ENCODE peak calls at places on chromosomes 13 and 19, in nine cellular contexts. S is neuronal stem cell; E is esophagus squamous epithelium; J is lung; T is OCI-LY7; K is effector memory CD4-positive, alpha-beta T cell; R is fibroblast of lung; N is pancreas; D is neural progenitor cell. X is an unnamed sample.

GRCh38 chr19:48920949-48921348 is 12.6 kb upstream of the DHDH start:
- DNase-seq in E (no peak), N (no peak), J (no peak), S (no peak), D (no peak), T (no peak), R (no peak), K (no peak), X (no peak)

GRCh38 chr19:45976180-45976579 is 2.5 kb upstream of the NOVA2 start:
- DNase-seq in R (no peak), D (peak; percentile 50), J (no peak), S (no peak), T (no peak), E (no peak), K (no peak), N (no peak), X (no peak)

GRCh38 chr13:36193151-36193855 is 21.1 kb downstream of the SOHLH2 start:
- DNase-seq in D (no peak), J (no peak), T (no peak), N (no peak), E (no peak), K (no peak), R (peak; percentile 16), S (no peak), X (no peak)

GRCh38 chr13:110628477-110628793 is 13.1 kb downstream of the NAXD start:
- DNase-seq in J (no peak), K (no peak), T (no peak), S (no peak), D (no peak), N (no peak), E (no peak), R (no peak), X (no peak)

GRCh38 chr13:87777395-87777794 is 106.2 kb downstream of the SLITRK5 start:
- DNase-seq in J (no peak), E (no peak), R (peak; percentile 31), T (peak; percentile 50), D (peak; percentile 25), N (no peak), K (no peak), S (no peak), X (no peak)

GRCh38 chr19:17289489-17289888 is 7.8 kb downstream of the ANKLE1 start:
- DNase-seq in E (no peak), T (peak; percentile 80), R (peak; percentile 92), D (peak; percentile 92), K (no peak), S (peak; percentile 69), J (peak; percentile 72), N (no peak), X (no peak)

GRCh38 chr19:19661675-19662251 is 1.7 kb downstream of the ATP13A1 start:
- DNase-seq in D (peak; percentile 87), S (no peak), N (peak; percentile 33), J (no peak), E (no peak), R (no peak), K (peak; percentile 44), T (peak; percentile 89), X (peak; percentile 23)

GRCh38 chr13:85509512-85509911 is 289.7 kb downstream of the SLITRK6 start:
- DNase-seq in S (no peak), K (no peak), T (no peak), R (peak; percentile 52), D (no peak), E (no peak), N (no peak), J (no peak), X (no peak)

GRCh38 chr13:34349091-34349722 is 531.3 kb downstream of the RFC3 start:
- DNase-seq in N (no peak), D (no peak), J (peak; percentile 31), R (peak; percentile 95), T (no peak), E (no peak), S (no peak), K (no peak), X (no peak)

GRCh38 chr19:28705008-28705407 is 507.9 kb downstream of the UQCRFS1 start:
- DNase-seq in T (peak; percentile 9), R (peak; percentile 75), N (no peak), K (no peak), E (no peak), J (no peak), D (peak; percentile 48), S (no peak), X (no peak)

GRCh38 chr19:31438401-31439269 is 89.4 kb upstream of the TSHZ3 start:
- DNase-seq in R (no peak), S (no peak), D (no peak), T (no peak), K (no peak), N (no peak), J (peak; percentile 22), E (no peak), X (no peak)

GRCh38 chr19:43807651-43808050 is 5.4 kb upstream of the LYPD5 start:
- DNase-seq in R (no peak), J (no peak), N (no peak), S (no peak), E (no peak), T (no peak), K (no peak), D (no peak), X (no peak)

GRCh38 chr13:45063261-45063870 is 56.9 kb upstream of the GTF2F2 start:
- DNase-seq in E (no peak), R (peak; percentile 69), K (no peak), N (no peak), D (no peak), T (no peak), J (no peak), S (no peak), X (no peak)

GRCh38 chr19:54391589-54392061 is 23.6 kb upstream of the TTYH1 start:
- DNase-seq in J (no peak), R (no peak), N (no peak), E (no peak), D (peak; percentile 26), T (no peak), S (no peak), K (no peak), X (no peak)

GRCh38 chr19:4108767-4109625 is 14.9 kb downstream of the MAP2K2 start:
- DNase-seq in T (no peak), D (no peak), E (no peak), R (no peak), K (peak; percentile 39), S (no peak), N (no peak), J (no peak), X (peak; percentile 47)

GRCh38 chr19:50718255-50719118 is 1.1 kb downstream of the SHANK1 start:
- DNase-seq in D (peak; percentile 55), J (no peak), N (peak; percentile 79), R (no peak), E (no peak), K (no peak), S (peak; percentile 48), T (no peak), X (no peak)

GRCh38 chr19:31263317-31263716 is 85.9 kb downstream of the TSHZ3 start:
- DNase-seq in J (no peak), D (no peak), K (no peak), N (no peak), T (no peak), E (no peak), S (no peak), R (no peak), X (no peak)

GRCh38 chr19:40023969-40024368 is 27.1 kb downstream of the ZNF546 start:
- DNase-seq in T (no peak), D (no peak), R (no peak), K (no peak), J (no peak), E (no peak), N (no peak), S (no peak), X (no peak)
- H3K9me3 ChIP-seq in T (peaks cover 28% of the 10 kb centered on the region), D (peaks cover 26% of the 10 kb centered on the region), R (no peaks in the 10 kb centered on the region), K (peaks cover 50% of the 10 kb centered on the region), J (peaks cover 19% of the 10 kb centered on the region), E (peaks cover 63% of the 10 kb centered on the region), N (peaks cover 12% of the 10 kb centered on the region), S (peaks cover 53% of the 10 kb centered on the region), X (peaks cover 39% of the 10 kb centered on the region)

GRCh38 chr19:6911523-6911922 is 24.1 kb downstream of the ADGRE1 start:
- DNase-seq in R (no peak), K (no peak), S (no peak), J (no peak), D (no peak), E (no peak), T (no peak), N (no peak), X (no peak)
- H3K9me3 ChIP-seq in R (peaks cover 3% of the 10 kb centered on the region), K (no peaks in the 10 kb centered on the region), S (peaks cover 5% of the 10 kb centered on the region), J (peaks cover 13% of the 10 kb centered on the region), D (peaks cover 14% of the 10 kb centered on the region), E (peaks cover 13% of the 10 kb centered on the region), T (peaks cover 2% of the 10 kb centered on the region), N (no peaks in the 10 kb centered on the region), X (no peaks in the 10 kb centered on the region)

DNA sequence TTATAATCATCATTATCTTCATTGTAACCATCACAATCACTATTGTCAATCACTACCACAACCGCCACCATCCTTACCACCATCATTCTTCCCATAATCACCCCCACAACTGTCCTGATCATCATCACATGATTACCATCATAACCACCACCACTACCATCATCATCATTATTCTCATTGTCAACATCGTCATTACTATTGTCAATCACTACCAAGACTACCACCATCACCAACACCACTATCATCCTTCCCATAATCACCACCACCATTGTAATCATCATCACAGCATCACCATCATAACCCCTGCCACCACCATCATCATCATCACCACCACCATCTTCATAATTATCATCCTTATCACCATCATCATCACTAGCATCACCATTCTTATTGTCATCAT is 55.2 kb downstream of the MBD3L1 start:
- DNase-seq in E (no peak), J (no peak), N (no peak), K (no peak), R (no peak), S (no peak), D (no peak), T (no peak), X (no peak)
- H3K9me3 ChIP-seq in E (no peaks in the 10 kb centered on the region), J (peaks cover 18% of the 10 kb centered on the region), N (no peaks in the 10 kb centered on the region), K (no peaks in the 10 kb centered on the region), R (no peaks in the 10 kb centered on the region), S (no peaks in the 10 kb centered on the region), D (no peaks in the 10 kb centered on the region), T (no peaks in the 10 kb centered on the region), X (no peaks in the 10 kb centered on the region)

GRCh38 chr19:9752701-9753443 is 15.7 kb downstream of the ZNF846 start:
- DNase-seq in S (no peak), K (no peak), R (no peak), T (no peak), J (no peak), N (no peak), D (no peak), E (no peak), X (no peak)

GRCh38 chr19:9757544-9758501 is 10.7 kb downstream of the ZNF846 start:
- DNase-seq in T (no peak), D (no peak), K (no peak), N (no peak), S (no peak), J (no peak), E (no peak), R (peak; percentile 11), X (no peak)
- H3K9me3 ChIP-seq in T (peaks cover 9% of the 10 kb centered on the region), D (peaks cover 25% of the 10 kb centered on the region), K (peaks cover 32% of the 10 kb centered on the region), N (peaks cover 6% of the 10 kb centered on the region), S (peaks cover 50% of the 10 kb centered on the region), J (peaks cover 16% of the 10 kb centered on the region), E (peaks cover 68% of the 10 kb centered on the region), R (peaks cover 2% of the 10 kb centered on the region), X (peaks cover 22% of the 10 kb centered on the region)

X was measured in T-helper 17 cell.